ENCODE peak calls at places on chromosomes 11 and 22, in five cellular contexts. A, X, J, Q and Z are unnamed samples.
A peak's percentile ranks its signal among the peaks of the same experiment; 100 is the strongest.

GRCh38 chr11:131486937-131487336 is 116.5 kb downstream of the NTM start:
- DNase-seq in A (no peak), X (no peak), J (no peak), Q (no peak), Z (no peak)

GRCh38 chr11:742156-742546 is 5.1 kb upstream of the TALDO1 start:
- DNase-seq in A (no peak), X (no peak), J (no peak), Q (no peak), Z (no peak)

GRCh38 chr22:39215430-39216142 is 29.2 kb downstream of the PDGFB start:
- DNase-seq in A (no peak), X (no peak), J (no peak), Q (no peak), Z (no peak)

GRCh38 chr11:77467993-77468392 is 5.9 kb downstream of the PAK1 start:
- DNase-seq in A (no peak), X (peak; percentile 14), J (no peak), Q (no peak), Z (peak; percentile 19)

GRCh38 chr11:121870202-121871045 is 245.6 kb downstream of the BLID start:
- DNase-seq in A (no peak), X (peak; percentile 72), J (no peak), Q (no peak), Z (peak; percentile 27)

GRCh38 chr22:37050913-37051628 is 471 bp upstream of the KCTD17 start:
- DNase-seq in A (no peak), X (no peak), J (no peak), Q (no peak), Z (no peak)

GRCh38 chr22:22078329-22078728 is 95.7 kb upstream of the TOP3B start:
- DNase-seq in A (no peak), X (no peak), J (no peak), Q (no peak), Z (no peak)

GRCh38 chr11:103450241-103450640 is 341.0 kb downstream of the DYNC2H1 start:
- DNase-seq in A (no peak), X (no peak), J (no peak), Q (no peak), Z (no peak)

GRCh38 chr11:46446343-46446751 is 54.8 kb upstream of the CHRM4 start:
- DNase-seq in A (no peak), X (peak; percentile 34), J (no peak), Q (no peak), Z (peak; percentile 43)
- TF ChIP-seq CTCF in A (no peak), X (peak; percentile 41), J (no peak), Q (peak; percentile 4), Z (peak; percentile 41)

GRCh38 chr11:74090701-74091100 is 80.1 kb downstream of the C2CD3 start:
- DNase-seq in A (no peak), X (no peak), J (no peak), Q (no peak), Z (peak; percentile 31)
- TF ChIP-seq CTCF in A (peak; percentile 17), X (peak; percentile 30), J (no peak), Q (peak; percentile 14), Z (peak; percentile 8)

DNA sequence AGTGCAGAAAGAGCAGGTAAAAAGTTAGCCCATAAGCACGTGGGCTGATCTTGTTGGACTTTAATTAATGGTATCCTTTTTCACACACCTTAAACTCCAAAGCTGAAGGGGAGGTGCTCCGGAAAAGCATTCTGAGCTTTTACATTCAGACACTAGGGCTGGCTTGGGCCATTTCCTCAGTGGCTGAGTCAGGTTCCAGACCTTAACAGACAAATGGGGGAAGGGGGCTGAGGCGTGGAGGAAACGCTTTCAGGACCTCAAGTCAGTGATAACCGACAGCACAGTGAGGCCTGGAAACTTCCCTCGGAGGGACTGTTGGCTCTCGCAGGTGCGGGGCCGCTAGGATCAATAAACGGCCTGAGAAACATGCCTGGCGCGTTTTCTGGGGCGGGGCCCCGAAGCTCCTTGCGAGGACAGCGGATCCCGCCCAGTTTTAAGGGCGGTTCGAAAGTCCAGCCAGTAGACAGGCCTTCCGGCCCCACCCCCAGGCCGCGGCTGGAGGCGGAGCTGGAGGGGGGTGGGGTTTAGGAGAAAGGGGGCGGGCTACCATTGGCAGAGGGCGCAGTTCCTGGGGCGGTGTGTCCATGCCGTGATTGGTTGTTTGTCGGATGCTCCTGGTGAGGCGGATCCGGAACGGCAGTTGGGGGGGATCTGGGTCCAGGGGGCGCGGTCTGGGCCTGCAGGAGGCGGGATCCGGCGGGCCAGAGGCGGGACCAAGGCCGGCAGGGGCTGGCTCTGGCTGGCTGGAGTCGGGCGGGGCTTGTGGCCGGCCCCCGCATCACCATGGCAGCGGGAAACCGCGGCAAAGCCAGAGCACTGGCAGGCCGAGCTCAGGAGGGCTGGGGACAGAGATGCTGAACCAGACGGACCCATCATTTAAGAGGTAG is 8.0 kb downstream of the C11orf52 start:
- DNase-seq in A (peak; percentile 96), X (peak; percentile 98), J (peak; percentile 88), Q (peak; percentile 95), Z (peak; percentile 99)
- TF ChIP-seq CTCF in A (peak; percentile 28), X (peak; percentile 24), J (no peak), Q (no peak), Z (peak; percentile 25)

DNA sequence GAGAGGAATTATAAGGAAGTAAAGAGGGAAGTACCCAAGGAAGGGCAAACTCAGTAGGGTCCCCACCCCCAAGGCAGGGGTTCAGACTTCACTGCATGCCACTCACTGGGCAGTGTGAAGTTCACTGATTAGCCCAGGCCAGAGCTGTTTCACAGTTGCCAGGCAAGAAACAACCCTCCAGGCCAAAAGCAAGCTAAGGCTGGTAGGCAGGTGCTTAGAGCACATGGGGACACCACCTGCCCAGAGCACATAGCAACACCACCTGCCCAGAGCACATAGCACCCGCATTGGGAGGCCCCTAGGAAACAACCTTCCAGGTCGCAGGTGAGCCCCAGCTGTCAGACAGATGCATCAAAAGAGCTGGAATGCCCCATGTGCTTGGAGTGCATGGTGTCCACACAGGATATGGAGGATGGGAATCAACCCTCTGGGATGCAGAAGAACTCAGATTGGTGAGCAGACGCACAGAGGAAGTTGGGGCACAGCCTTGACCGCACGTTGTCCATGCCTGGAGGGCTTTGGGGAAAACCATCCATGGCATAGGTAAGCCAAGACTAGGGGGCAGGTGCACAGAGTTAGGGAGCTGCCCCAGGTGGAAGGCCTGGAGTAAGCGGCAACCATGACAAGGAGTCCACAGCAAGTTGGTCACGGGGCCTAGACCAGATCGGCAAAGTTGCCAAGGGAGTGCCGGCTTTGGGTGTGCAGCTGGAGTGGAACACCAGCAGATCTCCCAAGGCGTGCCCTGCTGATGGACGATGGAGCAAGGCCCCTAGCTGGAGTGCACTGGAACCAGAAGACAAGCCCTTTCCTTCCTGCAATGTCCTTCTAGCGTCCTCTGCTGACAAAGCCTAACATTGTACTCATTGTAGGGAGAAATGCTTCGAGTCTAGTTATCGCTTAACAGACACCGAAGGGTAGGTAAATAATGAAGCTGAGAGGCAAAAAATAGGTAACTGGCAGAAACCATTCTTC is 7.8 kb upstream of the TMEM216 start:
- DNase-seq in A (no peak), X (no peak), J (no peak), Q (no peak), Z (peak; percentile 57)
- TF ChIP-seq CTCF in A (no peak), X (peak; percentile 38), J (no peak), Q (peak; percentile 20), Z (peak; percentile 36)

DNA sequence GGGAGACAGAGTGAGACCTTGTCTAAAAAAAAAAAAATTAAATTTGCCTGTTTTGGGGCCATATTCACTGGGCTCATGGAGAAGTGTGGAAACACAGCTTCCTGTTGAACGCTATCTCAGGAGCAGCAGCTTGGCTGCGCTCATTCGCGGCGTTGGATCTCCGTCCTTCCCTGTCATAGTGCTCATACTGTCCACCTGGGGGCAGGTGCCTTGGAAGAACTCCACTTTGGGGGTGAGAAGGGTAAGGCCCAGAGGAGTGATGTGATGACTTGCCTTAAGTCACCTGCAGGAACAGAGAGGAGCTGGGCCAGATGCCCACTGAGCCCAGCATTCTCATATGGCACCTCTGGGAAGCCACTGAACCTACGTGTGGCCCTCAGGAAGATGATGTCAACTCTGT is 82.8 kb downstream of the CABIN1 start:
- DNase-seq in A (no peak), X (no peak), J (no peak), Q (no peak), Z (no peak)
- TF ChIP-seq CTCF in A (no peak), X (no peak), J (no peak), Q (no peak), Z (no peak)

GRCh38 chr11:110467556-110467955 is 37.8 kb downstream of the FDX1 start:
- DNase-seq in A (no peak), X (no peak), J (no peak), Q (no peak), Z (no peak)
- TF ChIP-seq CTCF in A (no peak), X (peak; percentile 7), J (no peak), Q (no peak), Z (no peak)

GRCh38 chr11:84990141-84990540 is 637.0 kb downstream of the DLG2 start:
- DNase-seq in A (no peak), X (no peak), J (no peak), Q (no peak), Z (no peak)

DNA sequence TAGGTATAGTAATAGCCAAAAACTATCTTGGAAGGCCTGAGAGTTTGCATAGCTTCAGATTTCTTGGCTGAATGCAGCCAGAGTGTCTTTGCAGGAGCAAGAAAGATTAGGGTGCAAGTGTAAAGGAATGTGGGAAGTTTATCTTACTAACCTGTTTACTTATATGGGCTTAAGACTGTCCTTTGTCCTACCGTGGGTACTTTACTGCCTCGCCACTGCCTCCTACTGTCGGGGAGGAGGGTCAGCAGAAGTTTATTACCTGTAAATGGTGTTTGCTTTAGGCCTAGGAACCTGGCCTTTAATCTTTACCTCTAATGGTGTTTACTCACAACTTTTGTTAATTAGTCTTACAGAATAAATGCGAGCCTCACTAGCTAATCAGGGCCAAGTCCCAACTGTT is 633.8 kb downstream of the DLG2 start:
- DNase-seq in A (no peak), X (peak; percentile 29), J (no peak), Q (no peak), Z (no peak)
- TF ChIP-seq CTCF in A (no peak), X (peak; percentile 59), J (no peak), Q (peak; percentile 12), Z (peak; percentile 39)

GRCh38 chr11:68044898-68045351 is 6.1 kb downstream of the TCIRG1 start:
- DNase-seq in A (no peak), X (no peak), J (no peak), Q (no peak), Z (no peak)

GRCh38 chr11:68043349-68044144 is 4.7 kb downstream of the TCIRG1 start:
- DNase-seq in A (no peak), X (peak; percentile 40), J (no peak), Q (no peak), Z (peak; percentile 49)

GRCh38 chr11:68043029-68043348 is 4.2 kb downstream of the TCIRG1 start:
- DNase-seq in A (no peak), X (no peak), J (no peak), Q (no peak), Z (no peak)

GRCh38 chr11:68045900-68046299 is 7.1 kb downstream of the TCIRG1 start:
- DNase-seq in A (no peak), X (no peak), J (no peak), Q (no peak), Z (no peak)

DNA sequence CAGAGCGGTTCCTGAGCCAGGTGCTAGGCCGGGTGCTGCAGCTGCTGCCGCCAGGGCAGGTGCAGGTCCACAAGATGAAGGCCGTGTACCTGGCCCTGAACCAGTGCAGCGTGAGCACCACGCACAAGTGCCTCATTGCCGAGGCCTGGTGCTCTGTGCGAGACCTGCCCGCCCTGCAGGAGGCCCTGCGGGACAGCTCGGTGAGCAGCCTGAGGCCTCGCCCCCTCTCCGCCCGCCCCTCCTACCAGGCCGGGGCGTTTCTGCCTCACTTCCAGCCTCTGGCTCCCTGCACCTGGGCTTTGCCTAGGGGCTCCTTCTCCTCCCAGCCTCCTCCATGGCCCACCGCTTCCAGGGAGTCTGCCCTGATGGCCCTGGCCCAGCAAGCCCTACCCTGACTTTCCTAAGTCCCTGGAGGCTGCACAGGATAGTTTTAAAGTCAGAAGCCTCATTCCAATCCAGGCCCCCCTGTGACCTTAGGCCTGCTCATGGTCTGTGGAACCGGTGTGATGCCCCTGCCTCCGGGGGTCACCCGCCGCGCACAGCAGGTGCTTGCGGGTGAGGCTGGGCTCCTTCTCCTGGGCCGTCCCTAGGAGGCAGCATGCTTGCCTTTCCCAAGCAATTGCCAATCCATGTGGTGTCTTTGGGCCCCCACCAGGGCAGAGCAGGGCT is 5.5 kb downstream of the TCIRG1 start:
- DNase-seq in A (no peak), X (no peak), J (no peak), Q (no peak), Z (no peak)
- TF ChIP-seq CTCF in A (no peak), X (no peak), J (no peak), Q (no peak), Z (no peak)